ENCODE peak calls at places on chromosome 5, in five cellular contexts. E is CD4-positive, CD25-positive, alpha-beta regulatory T cell; F is right lobe of liver; P is heart left ventricle; Q is stomach. C is an unnamed sample.
A peak's percentile ranks its signal among the peaks of the same experiment; 100 is the strongest.

GRCh38 chr5:54616031-54616430 is 98.5 kb downstream of the SNX18 start:
- DNase-seq in E (no peak), Q (peak; percentile 43), F (peak; percentile 83), P (peak; percentile 29), C (peak; percentile 58)

GRCh38 chr5:68189171-68189570 is 26.4 kb upstream of the PIK3R1 start:
- DNase-seq in P (no peak), Q (no peak), E (peak; percentile 11), F (no peak), C (no peak)

GRCh38 chr5:135367554-135367953 is 31.5 kb downstream of the MACROH2A1 start:
- DNase-seq in F (no peak), E (no peak), Q (no peak), P (no peak), C (no peak)

GRCh38 chr5:150293091-150293941 is 3.7 kb upstream of the CAMK2A start:
- DNase-seq in P (no peak), F (no peak), Q (no peak), E (no peak), C (peak; percentile 40)

GRCh38 chr5:123371575-123372179 is 51.5 kb downstream of the CEP120 start:
- DNase-seq in F (no peak), E (no peak), P (no peak), Q (peak; percentile 42), C (peak; percentile 91)

GRCh38 chr5:127228540-127229184 is 61.9 kb upstream of the MEGF10 start:
- DNase-seq in Q (no peak), P (no peak), E (no peak), F (no peak), C (peak; percentile 54)

GRCh38 chr5:65483474-65484346 is 2.0 kb upstream of the ADAMTS6 start:
- DNase-seq in P (no peak), E (peak; percentile 65), Q (no peak), F (no peak), C (no peak)

GRCh38 chr5:10307206-10308148 is at the start of gene CMBL:
- DNase-seq in P (peak; percentile 41), F (peak; percentile 82), E (peak; percentile 32), Q (no peak), C (peak; percentile 65)

GRCh38 chr5:73626814-73627313 is 868 bp downstream of the ARHGEF28 start:
- DNase-seq in F (no peak), P (no peak), E (no peak), Q (no peak), C (no peak)
- H3K4me3 ChIP-seq in F (peak overlapping the region; percentile 79), P (peak overlapping the region; percentile 66), E (no peak overlapping the region), Q (peak overlapping the region; percentile 84), C (peak overlapping the region; percentile 77)

DNA sequence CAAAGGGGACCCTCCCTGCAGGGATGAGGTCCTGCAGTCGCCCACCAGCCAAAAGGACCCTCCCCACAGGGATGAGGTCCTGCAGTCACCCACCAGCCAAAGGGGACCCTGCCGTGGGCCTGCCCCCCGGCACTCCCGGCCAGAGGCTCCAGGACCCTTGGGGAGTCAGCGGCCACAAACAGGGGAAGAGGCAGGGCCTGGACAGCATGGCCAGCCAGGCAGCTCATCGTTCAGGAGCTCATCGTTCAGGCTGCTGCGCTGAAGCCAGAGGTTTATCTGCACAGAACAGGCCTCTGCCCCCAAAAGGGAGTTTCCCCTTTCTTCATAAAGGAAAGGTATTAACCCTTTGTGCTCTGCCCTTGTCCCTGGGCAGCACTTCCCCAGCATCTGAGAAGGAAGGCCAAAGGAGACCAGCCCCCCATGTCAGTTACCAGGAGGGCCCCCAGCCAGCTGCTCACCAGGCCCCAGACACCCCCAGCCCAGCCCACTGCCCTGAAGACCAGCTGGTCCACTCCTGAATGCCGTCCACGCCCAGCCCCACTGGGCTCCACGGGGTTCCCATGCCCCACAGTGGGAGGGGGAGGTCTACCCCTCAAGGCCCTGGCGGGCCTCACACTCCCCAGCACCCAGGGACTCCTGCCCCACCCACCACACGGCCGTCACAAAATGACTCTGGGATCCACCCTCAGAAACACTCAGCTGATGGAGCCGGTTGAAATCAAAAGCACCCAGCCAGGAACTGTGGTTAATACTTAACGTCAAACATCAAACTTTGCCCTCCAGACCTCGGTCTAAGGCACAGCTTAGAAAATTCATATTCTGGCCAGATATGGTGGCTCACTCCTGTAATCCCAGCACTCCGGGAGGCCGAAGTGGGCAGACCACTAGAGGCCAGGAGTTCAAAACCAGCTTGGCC is 6.3 kb downstream of the SLC12A7 start:
- DNase-seq in E (peak; percentile 90), Q (peak; percentile 63), F (peak; percentile 93), P (no peak), C (no peak)
- H3K27ac ChIP-seq in E (peak overlapping the region; percentile 93), Q (peak overlapping the region; percentile 94), F (peak overlapping the region; percentile 99), P (peak overlapping the region; percentile 99), C (no peak overlapping the region)

GRCh38 chr5:154141686-154142300 is 48.7 kb upstream of the GALNT10 start:
- DNase-seq in F (no peak), Q (no peak), P (no peak), E (no peak), C (no peak)

GRCh38 chr5:154140381-154140780 is 50.2 kb upstream of the GALNT10 start:
- DNase-seq in Q (no peak), F (no peak), E (no peak), P (no peak), C (no peak)

GRCh38 chr5:154145268-154145667 is 45.3 kb upstream of the GALNT10 start:
- DNase-seq in Q (no peak), F (no peak), E (no peak), P (no peak), C (no peak)

GRCh38 chr5:154146409-154146808 is 44.1 kb upstream of the GALNT10 start:
- DNase-seq in E (no peak), P (peak; percentile 43), F (no peak), Q (no peak), C (no peak)

GRCh38 chr5:154143121-154143725 is 47.3 kb upstream of the GALNT10 start:
- DNase-seq in P (no peak), Q (no peak), E (no peak), F (no peak), C (no peak)
- H3K4me3 ChIP-seq in P (no peak overlapping the region), Q (no peak overlapping the region), E (no peak overlapping the region), F (no peak overlapping the region), C (no peak overlapping the region)

GRCh38 chr5:78530342-78531096 is 118.1 kb downstream of the LHFPL2 start:
- DNase-seq in Q (no peak), F (no peak), P (no peak), E (no peak), C (no peak)

GRCh38 chr5:78523314-78524193 is 125.0 kb downstream of the LHFPL2 start:
- DNase-seq in E (no peak), P (no peak), Q (no peak), F (no peak), C (no peak)

GRCh38 chr5:78527054-78527884 is 121.3 kb downstream of the LHFPL2 start:
- DNase-seq in Q (no peak), F (no peak), P (peak; percentile 79), E (no peak), C (no peak)

GRCh38 chr5:78526049-78526525 is 122.5 kb downstream of the LHFPL2 start:
- DNase-seq in E (peak; percentile 68), Q (no peak), F (no peak), P (no peak), C (no peak)

GRCh38 chr5:78527925-78528324 is 120.6 kb downstream of the LHFPL2 start:
- DNase-seq in F (no peak), E (no peak), P (no peak), Q (no peak), C (no peak)
- H3K27ac ChIP-seq in F (peak overlapping the region; percentile 24), E (no peak overlapping the region), P (peak overlapping the region; percentile 75), Q (peak overlapping the region; percentile 80), C (peak overlapping the region; percentile 60)

GRCh38 chr5:147455321-147455720 is 54.5 kb downstream of the DPYSL3 start:
- DNase-seq in F (no peak), P (no peak), Q (no peak), E (no peak), C (no peak)

GRCh38 chr5:147452137-147452838 is 57.6 kb downstream of the DPYSL3 start:
- DNase-seq in Q (no peak), E (no peak), P (no peak), F (no peak), C (peak; percentile 48)

GRCh38 chr5:147458581-147458980 is 51.3 kb downstream of the DPYSL3 start:
- DNase-seq in P (no peak), E (no peak), F (no peak), Q (no peak), C (no peak)

GRCh38 chr5:147453901-147454814 is 55.7 kb downstream of the DPYSL3 start:
- DNase-seq in F (peak; percentile 80), Q (peak; percentile 75), E (peak; percentile 61), P (peak; percentile 90), C (peak; percentile 94)

GRCh38 chr5:147455822-147456221 is 54.0 kb downstream of the DPYSL3 start:
- DNase-seq in P (no peak), E (no peak), F (no peak), Q (no peak), C (no peak)
- H3K4me3 ChIP-seq in P (no peak overlapping the region), E (no peak overlapping the region), F (no peak overlapping the region), Q (no peak overlapping the region), C (no peak overlapping the region)

C was measured in aorta.